ENCODE peak calls at places on chromosomes 4 and X, in eight cellular contexts. A, Z, I, M, G, W, Q and O are unnamed samples.

GRCh38 chrX:7062276-7062675 is 85.2 kb upstream of the STS start:
- DNase-seq in A (no peak), Z (no peak), I (no peak), M (no peak), G (no peak), W (no peak), Q (no peak), O (no peak)

GRCh38 chr4:26464420-26465095 is 25.7 kb downstream of the CCKAR start:
- DNase-seq in A (no peak), Z (no peak), I (no peak), M (no peak), G (no peak), W (no peak), Q (no peak), O (no peak)

GRCh38 chrX:69503835-69504625 is at the start of gene NALF2:
- DNase-seq in A (no peak), Z (no peak), I (no peak), M (peak), G (peak), W (peak), Q (peak), O (peak)

GRCh38 chr4:20393486-20394100 is 141.9 kb downstream of the SLIT2 start:
- DNase-seq in A (no peak), Z (no peak), I (no peak), M (no peak), G (no peak), W (peak), Q (no peak), O (no peak)

GRCh38 chr4:140641789-140642439 is 73.2 kb upstream of the UCP1 start:
- DNase-seq in A (no peak), Z (no peak), I (no peak), M (no peak), G (no peak), W (no peak), Q (peak), O (peak)

GRCh38 chr4:3201718-3202702 is 46.9 kb upstream of the MSANTD1 start:
- DNase-seq in A (peak), Z (peak), I (peak), M (no peak), G (no peak), W (peak), Q (no peak), O (no peak)

GRCh38 chr4:37279894-37280592 is 35.5 kb downstream of the NWD2 start:
- DNase-seq in A (no peak), Z (no peak), I (no peak), M (no peak), G (no peak), W (no peak), Q (no peak), O (no peak)

GRCh38 chr4:107071108-107071507 is 35.0 kb upstream of the DKK2 start:
- DNase-seq in A (no peak), Z (no peak), I (no peak), M (no peak), G (no peak), W (no peak), Q (no peak), O (no peak)

GRCh38 chr4:174467107-174467506 is 55.2 kb downstream of the HPGD start:
- DNase-seq in A (no peak), Z (no peak), I (no peak), M (no peak), G (no peak), W (no peak), Q (no peak), O (no peak)

GRCh38 chr4:103204114-103204513 is 6.0 kb upstream of the CENPE start:
- DNase-seq in A (no peak), Z (no peak), I (no peak), M (no peak), G (no peak), W (no peak), Q (no peak), O (no peak)

GRCh38 chrX:81308086-81308852 is 106.4 kb downstream of the SH3BGRL start:
- DNase-seq in A (no peak), Z (no peak), I (no peak), M (no peak), G (no peak), W (no peak), Q (no peak), O (no peak)

GRCh38 chrX:1126738-1127137 is 85.7 kb downstream of the CRLF2 start:
- DNase-seq in A (no peak), Z (no peak), I (no peak), M (peak), G (no peak), W (no peak), Q (no peak), O (peak)

GRCh38 chr4:147831452-147832192 is 99.7 kb downstream of the ARHGAP10 start:
- DNase-seq in A (no peak), Z (no peak), I (no peak), M (peak), G (no peak), W (peak), Q (no peak), O (no peak)

GRCh38 chr4:26418107-26418506 is 72.2 kb downstream of the CCKAR start:
- DNase-seq in A (no peak), Z (no peak), I (no peak), M (no peak), G (no peak), W (no peak), Q (no peak), O (no peak)